ENCODE peak calls at places on chromosomes 13 and 19, in four cellular contexts. G, X, O and U are unnamed samples.
A peak's percentile ranks its signal among the peaks of the same experiment; 100 is the strongest.

GRCh38 chr13:40233731-40234195 is 432.7 kb downstream of the FOXO1 start:
- DNase-seq in X (no peak), G (no peak), O (no peak), U (no peak)

GRCh38 chr19:40621283-40621682 is 20.1 kb downstream of the LTBP4 start:
- DNase-seq in O (no peak), X (no peak), G (no peak), U (no peak)

GRCh38 chr19:51507640-51508058 is 6.0 kb upstream of the SIGLEC12 start:
- DNase-seq in X (no peak), G (no peak), O (no peak), U (no peak)

GRCh38 chr13:29457299-29457698 is 138.2 kb downstream of the SLC7A1 start:
- DNase-seq in G (no peak), X (peak; percentile 79), O (no peak), U (no peak)

GRCh38 chr13:49502954-49503353 is 7.2 kb downstream of the PHF11 start:
- DNase-seq in X (peak; percentile 77), O (no peak), G (no peak), U (no peak)

GRCh38 chr19:1945899-1946298 is 4.9 kb downstream of the CSNK1G2 start:
- DNase-seq in X (no peak), O (no peak), G (peak; percentile 90), U (peak; percentile 85)

GRCh38 chr13:54144809-54145208 is 1116.2 kb downstream of the OLFM4 start:
- DNase-seq in X (no peak), O (no peak), G (no peak), U (no peak)

GRCh38 chr13:48398450-48399095 is 14.3 kb downstream of the LPAR6 start:
- DNase-seq in O (no peak), X (peak; percentile 18), G (no peak), U (no peak)

GRCh38 chr13:113746671-113747070 is 12.4 kb upstream of the TMEM255B start:
- DNase-seq in O (no peak), G (no peak), X (no peak), U (no peak)

GRCh38 chr13:45132384-45133064 is 12.2 kb downstream of the GTF2F2 start:
- DNase-seq in G (no peak), X (no peak), O (no peak), U (no peak)

GRCh38 chr13:41456768-41457588 is at the start of gene RGCC:
- DNase-seq in X (peak; percentile 49), O (no peak), G (peak; percentile 75), U (peak; percentile 72)

GRCh38 chr19:49114630-49115363 is 627 bp downstream of the LIN7B start:
- DNase-seq in O (no peak), G (peak; percentile 83), X (peak; percentile 33), U (peak; percentile 75)

GRCh38 chr13:112752711-112753541 is 63.1 kb downstream of the ATP11A start:
- DNase-seq in G (no peak), X (no peak), O (no peak), U (no peak)

GRCh38 chr19:12648088-12648487 is 18.5 kb downstream of the MAN2B1 start:
- DNase-seq in O (no peak), G (peak; percentile 76), X (no peak), U (no peak)

GRCh38 chr13:77565635-77566034 is 30.1 kb downstream of the SCEL start:
- DNase-seq in G (no peak), X (peak; percentile 9), O (no peak), U (peak; percentile 40)

GRCh38 chr19:2982983-2983350 is 5.6 kb downstream of the TLE6 start:
- DNase-seq in O (no peak), G (no peak), X (peak; percentile 68), U (no peak)

GRCh38 chr13:52665325-52665724 is 12.7 kb downstream of the SUGT1 start:
- DNase-seq in G (no peak), X (peak; percentile 16), O (no peak), U (peak; percentile 28)

GRCh38 chr13:108342369-108343289 is 73.1 kb downstream of the TNFSF13B start:
- DNase-seq in X (peak; percentile 35), O (no peak), G (no peak), U (peak; percentile 48)

GRCh38 chr19:45419396-45419795 is 4.3 kb downstream of the ERCC1 start:
- DNase-seq in O (no peak), X (no peak), G (no peak), U (no peak)

DNA sequence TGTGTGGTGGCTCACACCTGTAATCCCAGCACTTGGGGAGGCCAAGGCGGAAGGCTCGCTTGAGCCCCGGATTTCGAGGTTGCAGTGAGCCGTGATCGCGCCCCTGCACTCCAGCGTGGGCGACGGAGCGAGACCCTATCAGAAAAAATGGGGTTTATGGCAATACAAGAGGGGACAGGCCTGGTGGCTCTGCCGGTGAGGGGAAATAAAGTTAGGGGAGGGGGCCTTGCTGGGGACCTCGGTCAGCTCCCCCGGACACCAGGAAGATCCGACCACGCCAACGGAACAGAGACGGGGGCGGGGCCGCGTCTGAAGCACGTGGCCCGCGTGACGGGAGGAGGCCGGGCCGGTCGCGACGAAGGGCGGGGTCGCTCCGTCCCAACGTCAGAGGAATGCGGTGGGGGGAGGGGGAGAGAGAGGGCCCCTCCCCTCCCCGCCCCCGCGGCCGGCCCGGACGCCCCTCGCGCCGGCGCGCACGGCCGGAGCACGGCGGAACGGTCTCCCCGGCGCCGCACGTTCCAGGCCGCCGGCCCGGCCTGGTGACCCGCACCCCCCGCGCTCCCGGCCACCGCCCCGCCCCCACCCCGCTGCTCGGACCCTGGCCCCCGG is 1.9 kb upstream of the HNRNPL start:
- DNase-seq in O (peak; percentile 69), G (peak; percentile 91), X (peak; percentile 88), U (peak; percentile 95)
- H2AK5ac ChIP-seq in O (no peak overlapping the region), G (no peak overlapping the region), X (peak overlapping the region; percentile 99), U (no peak overlapping the region)

DNA sequence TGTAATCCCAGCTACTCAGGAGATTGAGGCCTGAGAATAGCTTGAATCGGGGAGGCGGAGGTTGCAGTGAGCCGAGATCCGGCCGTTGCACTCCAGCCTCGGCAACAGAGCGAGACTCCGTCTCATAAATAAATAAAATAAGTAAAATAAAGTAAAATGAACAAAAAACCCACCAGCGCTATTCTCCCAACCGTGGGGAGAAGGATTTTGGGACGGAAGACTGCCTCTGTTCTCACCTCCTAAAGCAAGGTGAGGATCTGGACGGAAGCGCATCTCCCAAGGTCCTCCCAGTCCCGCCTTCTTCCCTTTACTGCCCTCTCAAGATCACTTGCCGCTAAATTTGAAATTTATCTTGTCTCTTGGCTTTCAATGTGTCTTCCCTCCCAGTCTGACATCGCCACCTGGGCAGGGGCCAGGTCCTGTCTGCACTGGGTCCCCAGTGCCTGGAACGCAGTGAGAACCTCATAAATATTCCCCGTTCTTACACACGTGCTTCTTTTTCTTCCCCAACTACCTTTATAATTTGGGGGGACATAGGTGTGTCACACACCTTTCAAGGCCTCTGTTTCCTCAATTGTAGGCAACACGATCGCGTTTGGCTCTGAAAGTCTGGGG is 1.2 kb upstream of the DNAJB1 start:
- DNase-seq in O (no peak), G (no peak), X (no peak), U (no peak)
- H3K56ac ChIP-seq in O (no peak overlapping the region), G (no peak overlapping the region), X (no peak overlapping the region), U (peak overlapping the region; percentile 34)

GRCh38 chr19:4986056-4986455 is 17.1 kb downstream of the KDM4B start:
- DNase-seq in X (no peak), O (no peak), G (no peak), U (no peak)

GRCh38 chr19:4984448-4984990 is 15.6 kb downstream of the KDM4B start:
- DNase-seq in O (no peak), X (no peak), G (no peak), U (no peak)

GRCh38 chr19:4986471-4986888 is 17.6 kb downstream of the KDM4B start:
- DNase-seq in X (no peak), O (no peak), G (no peak), U (no peak)

GRCh38 chr19:4984106-4984380 is 15.1 kb downstream of the KDM4B start:
- DNase-seq in O (no peak), G (no peak), X (no peak), U (no peak)

GRCh38 chr19:4985551-4985991 is 16.7 kb downstream of the KDM4B start:
- DNase-seq in G (no peak), O (no peak), X (no peak), U (no peak)
- H2BK5ac ChIP-seq in G (no peak overlapping the region), O (no peak overlapping the region), X (no peak overlapping the region), U (no peak overlapping the region)

GRCh38 chr19:9535934-9536333 is 2.5 kb downstream of the ZNF426 start:
- DNase-seq in O (no peak), G (no peak), X (no peak), U (no peak)

GRCh38 chr19:9538183-9539058 is at the start of gene ZNF426:
- DNase-seq in G (peak; percentile 89), O (peak; percentile 58), X (peak; percentile 91), U (peak; percentile 96)
- H2AK5ac ChIP-seq in G (no peak within 1 kb of the TSS), O (no peak within 1 kb of the TSS), X (peak within 1 kb of the TSS; percentile 32), U (no peak within 1 kb of the TSS)

GRCh38 chr13:97411894-97412460 is 22.0 kb upstream of the RAP2A start:
- DNase-seq in G (no peak), X (no peak), O (no peak), U (no peak)

GRCh38 chr13:97408938-97409337 is 25.0 kb upstream of the RAP2A start:
- DNase-seq in G (no peak), O (no peak), X (no peak), U (no peak)

GRCh38 chr13:97417698-97418097 is 16.3 kb upstream of the RAP2A start:
- DNase-seq in G (peak; percentile 32), X (no peak), O (no peak), U (no peak)

GRCh38 chr13:97413694-97414093 is 20.3 kb upstream of the RAP2A start:
- DNase-seq in G (no peak), X (no peak), O (no peak), U (peak; percentile 58)

GRCh38 chr13:97414392-97414791 is 19.6 kb upstream of the RAP2A start:
- DNase-seq in X (no peak), G (no peak), O (no peak), U (no peak)
- H3K56ac ChIP-seq in X (no peak overlapping the region), G (no peak overlapping the region), O (no peak overlapping the region), U (no peak overlapping the region)

DNA sequence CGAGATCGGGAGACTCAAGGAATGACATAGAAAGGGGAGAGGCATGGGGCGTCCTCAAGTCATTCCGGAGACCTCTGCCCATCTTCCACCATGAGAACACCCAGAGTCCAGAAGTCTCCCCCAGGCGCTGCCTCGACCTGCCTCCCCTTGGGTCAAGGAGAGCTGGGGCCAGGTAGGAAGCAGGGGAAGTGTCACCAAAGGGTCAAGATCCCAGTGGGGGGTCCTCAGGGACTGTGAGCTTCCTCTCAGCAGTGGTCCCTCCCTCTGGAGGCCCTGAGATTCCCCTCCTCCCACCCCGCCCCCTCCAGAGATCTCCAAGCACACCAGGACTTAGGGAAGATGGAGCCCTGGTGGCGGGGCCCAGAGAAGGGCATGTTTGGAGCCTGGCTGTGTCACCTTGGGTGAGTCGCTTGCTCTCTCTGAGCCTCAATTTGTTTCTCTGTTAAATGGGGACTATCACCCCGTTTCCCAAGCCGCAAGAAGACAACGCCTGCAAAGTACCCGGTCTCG is 919 bp downstream of the DACT3 start:
- DNase-seq in O (no peak), G (peak; percentile 60), X (no peak), U (peak; percentile 84)
- H2BK5ac ChIP-seq in O (no peak overlapping the region), G (no peak overlapping the region), X (no peak overlapping the region), U (no peak overlapping the region)

GRCh38 chr19:33382006-33382405 is 8.5 kb downstream of the CEBPG start:
- DNase-seq in O (no peak), X (no peak), G (no peak), U (no peak)
- H2AK5ac ChIP-seq in O (no peak overlapping the region), X (no peak overlapping the region), G (no peak overlapping the region), U (no peak overlapping the region)